ENCODE peak calls at places on chromosome 21, in four cellular contexts. Z is HepG2, Y is A549, N is K562. L is an unnamed sample.

GRCh38 chr21:31543191-31543590 is 116.3 kb upstream of the SOD1 start:
- DNase-seq in Z (no peak), N (no peak), Y (no peak), L (no peak)

GRCh38 chr21:31338892-31339368 is 5.1 kb downstream of the TIAM1 start:
- DNase-seq in Z (no peak), Y (no peak), N (no peak), L (no peak)

GRCh38 chr21:33196956-33197374 is 32.8 kb upstream of the IFNAR2 start:
- DNase-seq in N (peak), Y (peak), Z (peak), L (peak)

GRCh38 chr21:18666725-18667124 is 263.1 kb upstream of the TMPRSS15 start:
- DNase-seq in N (no peak), Y (no peak), Z (no peak), L (no peak)

GRCh38 chr21:16420086-16420724 is 690.4 kb downstream of the USP25 start:
- DNase-seq in Z (peak), Y (peak), N (no peak), L (no peak)

GRCh38 chr21:32359719-32360260 is 33.0 kb downstream of the URB1 start:
- DNase-seq in N (no peak), Z (peak), Y (peak), L (no peak)

GRCh38 chr21:33761104-33762036 is 119.1 kb downstream of the ITSN1 start:
- DNase-seq in Z (peak), Y (peak), N (peak), L (no peak)

GRCh38 chr21:24693779-24694178 is 913.5 kb downstream of the MRPL39 start:
- DNase-seq in Z (no peak), N (no peak), Y (no peak), L (no peak)

GRCh38 chr21:41141031-41141457 is 26.9 kb upstream of the BACE2 start:
- DNase-seq in Y (no peak), Z (no peak), N (no peak), L (no peak)

GRCh38 chr21:35703704-35704103 is 356.6 kb downstream of the SETD4 start:
- DNase-seq in N (no peak), Z (no peak), Y (no peak), L (no peak)
- TF ChIP-seq JUN in N (no peak), Z (no peak), Y (no peak), L (no peak)

GRCh38 chr21:42627527-42628289 is 25.7 kb upstream of the PDE9A start:
- DNase-seq in Z (no peak), N (no peak), Y (no peak), L (no peak)
- TF ChIP-seq CEBPB in Z (no peak), N (no peak), Y (no peak), L (no peak)

DNA sequence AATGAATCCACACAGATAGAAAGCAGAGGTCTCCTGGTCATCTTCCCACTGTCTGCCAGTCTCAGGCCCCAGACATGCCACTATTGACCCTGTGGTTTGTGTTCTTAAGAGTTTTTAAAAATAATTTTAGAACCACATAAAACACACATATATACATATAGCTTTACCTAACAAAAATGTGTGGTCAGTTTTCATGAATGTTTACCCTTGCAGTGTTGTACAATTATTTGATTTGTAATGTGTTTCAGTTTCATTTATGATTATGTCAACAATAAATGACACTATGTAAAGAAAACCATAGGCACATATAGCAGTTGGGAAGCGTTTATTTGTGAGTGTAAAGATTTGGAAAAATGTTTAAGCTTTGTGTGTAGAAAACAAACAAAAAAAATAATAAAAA is 17.1 kb downstream of the CHAF1B start:
- DNase-seq in Y (no peak), N (no peak), Z (no peak), L (no peak)
- TF ChIP-seq JUN in Y (no peak), N (no peak), Z (no peak), L (no peak)

GRCh38 chr21:44944596-44944995 is 4.8 kb downstream of the SLX9 start:
- DNase-seq in N (no peak), Y (no peak), Z (no peak), L (no peak)
- TF ChIP-seq CEBPB in N (no peak), Y (no peak), Z (no peak), L (no peak)

GRCh38 chr21:27024971-27025370 is 58.1 kb upstream of the ADAMTS5 start:
- DNase-seq in N (no peak), Z (no peak), Y (no peak), L (no peak)
- TF ChIP-seq JUN in N (no peak), Z (no peak), Y (no peak), L (no peak)

GRCh38 chr21:39037807-39038405 is 145.3 kb downstream of the PSMG1 start:
- DNase-seq in N (peak), Y (no peak), Z (no peak), L (no peak)
- TF ChIP-seq CEBPB in N (no peak), Y (no peak), Z (no peak), L (no peak)

GRCh38 chr21:45088729-45089128 is 14.3 kb downstream of the ADARB1 start:
- DNase-seq in Z (no peak), N (no peak), Y (no peak), L (no peak)

GRCh38 chr21:45086342-45086958 is 12.1 kb downstream of the ADARB1 start:
- DNase-seq in Y (no peak), Z (no peak), N (no peak), L (no peak)

GRCh38 chr21:45088116-45088515 is 13.7 kb downstream of the ADARB1 start:
- DNase-seq in Y (no peak), N (no peak), Z (no peak), L (no peak)

GRCh38 chr21:45085700-45086099 is 11.3 kb downstream of the ADARB1 start:
- DNase-seq in Z (no peak), N (no peak), Y (no peak), L (no peak)

DNA sequence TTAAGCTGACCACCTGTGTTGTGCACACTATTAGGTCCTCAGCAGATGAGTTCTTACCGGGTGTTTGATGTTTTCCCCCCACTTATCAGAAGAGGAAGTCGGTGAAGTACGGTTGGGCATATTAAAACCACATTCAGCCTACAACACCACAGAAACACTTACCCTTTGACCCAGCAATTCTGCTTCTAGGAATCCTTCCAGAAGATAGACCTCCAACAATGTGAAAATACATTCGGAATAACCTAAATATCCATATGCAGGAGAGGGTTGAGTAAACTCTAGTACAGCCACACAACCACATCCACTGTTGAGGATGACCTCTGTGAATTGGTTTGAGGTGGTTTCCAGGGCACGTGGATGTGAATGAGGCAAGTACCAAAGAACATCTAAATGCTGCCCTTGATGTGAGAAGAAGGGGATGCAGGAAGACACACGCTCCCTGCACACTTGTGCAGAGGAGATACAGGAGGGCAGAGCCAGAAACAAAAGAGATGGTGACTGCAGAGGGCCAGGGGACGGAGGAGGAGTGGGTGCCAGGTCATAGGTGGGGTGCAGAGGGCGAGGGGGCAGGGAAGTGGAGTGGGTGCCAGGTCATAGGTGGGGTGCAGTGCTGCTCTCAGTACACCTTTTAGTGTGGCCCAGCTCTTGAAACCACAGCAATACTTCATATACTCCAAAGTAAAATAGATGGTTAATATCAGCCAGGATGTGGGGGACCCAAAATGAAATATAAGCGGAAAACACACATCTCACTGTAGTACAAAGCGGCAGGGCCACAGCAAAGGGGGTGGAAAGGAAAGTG is 12.8 kb downstream of the ADARB1 start:
- DNase-seq in N (no peak), Z (no peak), Y (no peak), L (no peak)
- TF ChIP-seq JUN in N (no peak), Z (no peak), Y (no peak), L (no peak)

GRCh38 chr21:15183712-15184353 is 119.0 kb upstream of the NRIP1 start:
- DNase-seq in Z (no peak), Y (no peak), N (no peak), L (no peak)

DNA sequence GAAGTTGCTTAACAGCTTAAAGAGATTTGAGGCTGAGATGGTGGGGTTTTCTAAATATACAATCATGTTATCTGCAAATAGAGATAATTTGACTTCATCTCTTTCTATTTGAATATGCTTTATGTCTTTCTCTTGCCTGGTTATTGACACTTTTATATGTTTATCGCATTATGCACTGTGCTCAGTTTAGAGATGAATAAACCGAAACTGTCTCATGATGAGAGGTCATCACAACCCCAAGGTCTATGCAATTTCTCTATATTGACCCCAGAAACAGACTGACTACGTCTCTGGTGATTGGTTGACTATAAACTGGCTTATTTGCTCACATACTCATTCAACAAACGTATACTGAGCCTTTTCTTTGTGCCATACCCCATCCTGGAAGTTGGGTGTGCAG is 117.9 kb upstream of the NRIP1 start:
- DNase-seq in Z (no peak), N (no peak), Y (no peak), L (no peak)
- TF ChIP-seq CEBPB in Z (no peak), N (no peak), Y (no peak), L (no peak)

GRCh38 chr21:27300770-27301169 is 333.9 kb upstream of the ADAMTS5 start:
- DNase-seq in Y (no peak), N (no peak), Z (no peak), L (no peak)
- TF ChIP-seq JUN in Y (no peak), N (no peak), Z (no peak), L (no peak)

L was measured in H1.